ENCODE peak calls at places on chromosomes 11 and 22, in eight cellular contexts. B, V, X, Z, Y, C, I and N are unnamed samples.
A peak's percentile ranks its signal among the peaks of the same experiment; 100 is the strongest.

GRCh38 chr11:82864268-82864667 is 36.0 kb downstream of the PRCP start:
- DNase-seq in Z (peak; percentile 18), B (peak; percentile 30), C (peak; percentile 31), V (no peak), I (peak; percentile 69), X (peak; percentile 13), Y (no peak), N (peak; percentile 72)

GRCh38 chr22:27247691-27248434 is 553.7 kb downstream of the MN1 start:
- DNase-seq in X (peak; percentile 66), V (no peak), C (no peak), I (no peak), Y (no peak), Z (no peak), B (no peak), N (no peak)

GRCh38 chr22:37198290-37199102 is 10.4 kb upstream of the C1QTNF6 start:
- DNase-seq in B (no peak), X (no peak), C (peak; percentile 95), Y (peak; percentile 88), Z (peak; percentile 90), V (peak; percentile 91), I (peak; percentile 96), N (peak; percentile 84)

GRCh38 chr11:110524227-110524626 is 94.5 kb downstream of the FDX1 start:
- DNase-seq in Y (no peak), X (peak; percentile 89), Z (no peak), C (no peak), B (no peak), V (no peak), I (no peak), N (no peak)

GRCh38 chr22:25485626-25486545 is 78.6 kb upstream of the GRK3 start:
- DNase-seq in I (no peak), B (no peak), C (no peak), X (no peak), Y (no peak), Z (peak; percentile 65), V (no peak), N (no peak)

GRCh38 chr11:17550455-17551346 is 3.6 kb downstream of the OTOG start:
- DNase-seq in X (no peak), Z (no peak), Y (no peak), C (no peak), I (peak; percentile 61), V (no peak), B (no peak), N (no peak)

GRCh38 chr11:64722141-64723050 is 601 bp downstream of the NRXN2 start:
- DNase-seq in Z (no peak), Y (no peak), C (no peak), I (no peak), X (no peak), B (no peak), V (no peak), N (no peak)

GRCh38 chr11:106939157-106939556 is 79.1 kb downstream of the GUCY1A2 start:
- DNase-seq in Z (no peak), B (peak; percentile 85), X (no peak), I (no peak), Y (no peak), V (no peak), C (no peak), N (no peak)

GRCh38 chr11:9132203-9132878 is 40.9 kb upstream of the SCUBE2 start:
- DNase-seq in Z (no peak), I (no peak), V (no peak), Y (no peak), X (peak; percentile 19), B (no peak), C (no peak), N (no peak)

GRCh38 chr11:40380871-40381270 is 1078.6 kb downstream of the LRRC4C start:
- DNase-seq in Y (no peak), Z (no peak), X (no peak), B (no peak), C (no peak), I (no peak), V (no peak), N (no peak)

GRCh38 chr11:44334356-44335004 is 24.5 kb upstream of the ALX4 start:
- DNase-seq in C (no peak), V (no peak), B (no peak), X (no peak), I (no peak), Y (no peak), Z (no peak), N (no peak)